ENCODE peak calls at places on chromosomes 11 and 22, in eight cellular contexts. E, A, X, U, S, M, H and K are unnamed samples.

GRCh38 chr22:18057568-18058209 is 20.1 kb upstream of the PEX26 start:
- DNase-seq in E (peak), A (peak), X (peak), U (peak), S (peak), M (no peak), H (no peak), K (peak)

GRCh38 chr11:96388891-96389603 is 665 bp downstream of the CCDC82 start:
- DNase-seq in E (no peak), A (no peak), X (no peak), U (peak), S (no peak), M (no peak), H (peak), K (no peak)

GRCh38 chr22:22745225-22746060 is 101.0 kb downstream of the GGTLC2 start:
- DNase-seq in E (peak), A (peak), X (no peak), U (peak), S (peak), M (no peak), H (no peak), K (no peak)

GRCh38 chr11:120432056-120433018 is 79.2 kb upstream of the GRIK4 start:
- DNase-seq in E (peak), A (peak), X (peak), U (peak), S (no peak), M (no peak), H (no peak), K (peak)

GRCh38 chr11:86370922-86371614 is 3.6 kb upstream of the CCDC81 start:
- DNase-seq in E (peak), A (peak), X (no peak), U (no peak), S (no peak), M (no peak), H (no peak), K (peak)

GRCh38 chr11:119258180-119258579 is 52.0 kb downstream of the CBL start:
- DNase-seq in E (no peak), A (no peak), X (no peak), U (no peak), S (no peak), M (peak), H (no peak), K (no peak)

GRCh38 chr11:7573558-7574296 is 59.9 kb downstream of the PPFIBP2 start:
- DNase-seq in E (no peak), A (no peak), X (no peak), U (no peak), S (peak), M (no peak), H (no peak), K (no peak)

GRCh38 chr11:24386551-24387404 is 110.1 kb upstream of the LUZP2 start:
- DNase-seq in E (peak), A (peak), X (no peak), U (no peak), S (no peak), M (no peak), H (peak), K (no peak)

GRCh38 chr22:19764050-19764593 is 3.5 kb downstream of the TBX1 start:
- DNase-seq in E (no peak), A (no peak), X (no peak), U (no peak), S (no peak), M (no peak), H (no peak), K (no peak)

GRCh38 chr22:20989323-20990138 is 7.4 kb downstream of the LZTR1 start:
- DNase-seq in E (no peak), A (no peak), X (no peak), U (no peak), S (no peak), M (no peak), H (no peak), K (no peak)

GRCh38 chr11:24661313-24661712 is 164.5 kb downstream of the LUZP2 start:
- DNase-seq in E (no peak), A (no peak), X (no peak), U (no peak), S (no peak), M (no peak), H (no peak), K (no peak)

GRCh38 chr11:131894615-131895544 is 524.5 kb downstream of the NTM start:
- DNase-seq in E (no peak), A (no peak), X (no peak), U (no peak), S (no peak), M (no peak), H (peak), K (no peak)

GRCh38 chr22:24506802-24507438 is 11.8 kb downstream of the UPB1 start:
- DNase-seq in E (peak), A (peak), X (no peak), U (peak), S (no peak), M (no peak), H (no peak), K (no peak)

GRCh38 chr11:31355131-31355530 is 14.4 kb downstream of the DCDC1 start:
- DNase-seq in E (peak), A (no peak), X (no peak), U (no peak), S (no peak), M (no peak), H (no peak), K (no peak)

GRCh38 chr11:130449996-130450419 is 1.6 kb downstream of the ADAMTS15 start:
- DNase-seq in E (peak), A (no peak), X (peak), U (no peak), S (peak), M (no peak), H (peak), K (no peak)

GRCh38 chr22:45972868-45973212 is 4.1 kb downstream of the WNT7B start:
- DNase-seq in E (no peak), A (no peak), X (no peak), U (no peak), S (no peak), M (no peak), H (no peak), K (no peak)

GRCh38 chr11:38990139-38990538 is 2392.1 kb upstream of the RAG2 start:
- DNase-seq in E (no peak), A (no peak), X (no peak), U (no peak), S (no peak), M (no peak), H (no peak), K (no peak)

GRCh38 chr11:3380706-3381570 is 2.0 kb upstream of the ZNF195 start:
- DNase-seq in E (peak), A (no peak), X (no peak), U (no peak), S (no peak), M (no peak), H (peak), K (no peak)

GRCh38 chr22:24937114-24937513 is 9.4 kb downstream of the LHFPL7 start:
- DNase-seq in E (peak), A (peak), X (no peak), U (no peak), S (no peak), M (no peak), H (peak), K (no peak)

GRCh38 chr11:75286826-75287465 is 46.4 kb downstream of the TPBGL start:
- DNase-seq in E (peak), A (no peak), X (no peak), U (no peak), S (no peak), M (no peak), H (no peak), K (no peak)

GRCh38 chr11:1481861-1482441 is 4.6 kb downstream of the MOB2 start:
- DNase-seq in E (no peak), A (no peak), X (no peak), U (no peak), S (no peak), M (no peak), H (no peak), K (no peak)

GRCh38 chr22:17368144-17368726 is 1.0 kb upstream of the CECR2 start:
- DNase-seq in E (no peak), A (no peak), X (no peak), U (no peak), S (no peak), M (no peak), H (no peak), K (no peak)

DNA sequence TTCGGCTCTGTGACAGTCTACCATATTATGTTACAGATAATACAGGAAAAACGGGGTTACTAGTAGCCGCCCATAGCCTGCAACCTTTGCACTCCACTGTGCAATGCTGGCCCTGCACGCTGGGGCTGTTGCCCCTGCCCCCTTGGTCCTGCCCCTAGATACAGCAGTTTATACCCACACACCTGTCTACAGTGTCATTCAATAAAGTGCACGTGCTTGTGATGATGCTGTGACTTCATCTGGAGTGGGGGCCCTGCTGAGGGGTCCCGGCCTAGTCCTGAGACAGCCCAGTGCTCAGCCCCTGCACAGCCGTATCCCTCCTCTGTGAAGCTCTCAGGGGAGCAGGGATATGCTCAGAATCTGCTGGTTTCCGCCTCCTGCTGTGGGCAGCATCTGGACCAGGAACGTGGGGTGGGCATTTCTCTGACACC is 1.2 kb downstream of the IFITM1 start:
- DNase-seq in E (no peak), A (no peak), X (no peak), U (no peak), S (peak), M (no peak), H (no peak), K (no peak)
- H3K4me3 ChIP-seq in E (peak), A (peak), X (peak), U (no peak), S (peak), M (peak), H (peak), K (peak)

GRCh38 chr22:27372364-27372763 is 429.2 kb downstream of the MN1 start:
- DNase-seq in E (no peak), A (no peak), X (no peak), U (no peak), S (no peak), M (no peak), H (no peak), K (no peak)

GRCh38 chr22:27370281-27370680 is 431.3 kb downstream of the MN1 start:
- DNase-seq in E (peak), A (no peak), X (no peak), U (no peak), S (no peak), M (no peak), H (no peak), K (no peak)

GRCh38 chr22:27377501-27377900 is 424.1 kb downstream of the MN1 start:
- DNase-seq in E (no peak), A (peak), X (no peak), U (no peak), S (no peak), M (no peak), H (no peak), K (no peak)

GRCh38 chr22:27370987-27371386 is 430.6 kb downstream of the MN1 start:
- DNase-seq in E (no peak), A (no peak), X (no peak), U (no peak), S (no peak), M (no peak), H (no peak), K (no peak)

DNA sequence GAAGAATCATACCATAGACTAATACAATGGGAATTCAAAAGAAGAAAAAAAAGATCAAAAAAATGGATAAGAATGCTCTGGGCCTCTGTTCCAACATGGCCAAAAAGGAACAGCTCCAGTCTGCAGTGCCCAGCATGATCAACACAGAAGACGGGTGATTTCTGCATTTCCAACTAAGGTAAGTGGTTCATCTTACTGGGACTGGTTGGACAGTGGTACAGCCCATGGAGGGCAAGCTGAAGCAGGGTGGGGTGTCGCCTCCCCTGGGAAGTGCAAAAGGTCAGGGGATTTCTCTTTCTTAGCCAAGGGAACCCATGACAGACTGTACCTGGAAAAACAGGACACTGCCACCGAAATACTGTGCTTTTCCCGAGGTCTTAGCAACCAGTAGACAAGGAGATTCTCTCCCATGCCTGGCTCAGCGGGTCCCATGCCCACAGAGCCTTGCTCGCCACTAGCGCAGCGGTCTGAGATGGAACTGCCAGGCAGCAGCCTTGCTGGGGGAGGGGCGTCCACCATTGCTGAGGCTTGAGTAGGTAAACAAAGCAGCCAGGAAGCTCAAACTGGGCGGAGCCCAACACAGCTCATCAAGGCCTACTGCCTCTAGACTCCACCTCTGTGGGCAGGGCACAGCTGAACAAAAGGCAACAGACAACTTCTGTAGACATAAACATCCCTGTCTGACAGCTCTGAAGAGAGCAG is 428.4 kb downstream of the MN1 start:
- DNase-seq in E (no peak), A (no peak), X (no peak), U (no peak), S (peak), M (no peak), H (peak), K (no peak)
- H3K4me3 ChIP-seq in E (no peak), A (no peak), X (no peak), U (no peak), S (no peak), M (no peak), H (no peak), K (no peak)

DNA sequence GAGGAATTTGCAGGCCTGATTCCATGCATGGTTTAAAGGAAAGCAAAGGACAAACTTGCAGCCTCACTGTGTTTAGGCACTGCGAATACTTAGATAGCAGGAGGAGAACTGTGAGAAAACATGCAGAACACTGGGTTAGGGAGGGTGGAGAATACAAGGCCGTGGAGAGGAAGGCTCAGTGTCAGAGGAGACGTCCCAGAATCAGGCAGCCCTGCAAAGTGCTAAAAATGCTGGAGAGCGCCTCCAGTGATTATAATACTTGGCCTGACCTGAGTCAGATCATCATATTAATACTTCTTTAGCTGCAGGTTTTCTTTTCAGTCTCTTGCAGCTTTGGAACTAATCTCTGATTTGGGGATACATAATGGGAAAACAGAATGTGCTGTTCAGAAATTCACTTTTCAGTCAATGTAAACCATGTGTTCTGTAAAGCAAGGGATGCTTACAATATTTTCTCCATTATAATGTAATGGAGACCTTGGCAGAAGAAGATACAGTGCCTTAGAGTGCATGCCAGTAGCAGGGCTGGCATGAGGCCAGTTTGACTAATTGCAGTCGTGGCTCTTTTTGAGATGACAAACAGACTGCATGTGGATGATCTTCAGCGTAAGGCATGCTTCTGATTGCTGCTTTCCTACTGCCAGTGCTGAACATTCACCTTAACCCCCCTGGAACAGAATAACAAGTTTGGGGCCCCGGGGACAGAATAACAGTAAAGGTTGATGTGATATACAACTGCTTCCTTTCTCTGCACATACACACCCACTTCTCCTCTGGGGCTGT is 16.8 kb downstream of the EXT2 start:
- DNase-seq in E (peak), A (peak), X (no peak), U (no peak), S (no peak), M (no peak), H (no peak), K (no peak)
- H3K4me3 ChIP-seq in E (no peak), A (no peak), X (no peak), U (no peak), S (no peak), M (no peak), H (no peak), K (no peak)

GRCh38 chr11:125264091-125265022 is 99.8 kb downstream of the PKNOX2 start:
- DNase-seq in E (no peak), A (no peak), X (no peak), U (no peak), S (no peak), M (no peak), H (no peak), K (no peak)

GRCh38 chr11:125262194-125262824 is 97.8 kb downstream of the PKNOX2 start:
- DNase-seq in E (no peak), A (no peak), X (no peak), U (no peak), S (no peak), M (no peak), H (peak), K (no peak)

GRCh38 chr11:125262825-125263218 is 98.3 kb downstream of the PKNOX2 start:
- DNase-seq in E (peak), A (no peak), X (no peak), U (no peak), S (no peak), M (no peak), H (peak), K (no peak)

GRCh38 chr11:125261471-125262087 is 97.0 kb downstream of the PKNOX2 start:
- DNase-seq in E (no peak), A (no peak), X (no peak), U (no peak), S (no peak), M (no peak), H (no peak), K (no peak)

GRCh38 chr11:125263268-125263790 is 98.8 kb downstream of the PKNOX2 start:
- DNase-seq in E (peak), A (peak), X (peak), U (no peak), S (peak), M (no peak), H (peak), K (peak)
- H3K4me3 ChIP-seq in E (no peak), A (no peak), X (no peak), U (no peak), S (no peak), M (no peak), H (no peak), K (no peak)

DNA sequence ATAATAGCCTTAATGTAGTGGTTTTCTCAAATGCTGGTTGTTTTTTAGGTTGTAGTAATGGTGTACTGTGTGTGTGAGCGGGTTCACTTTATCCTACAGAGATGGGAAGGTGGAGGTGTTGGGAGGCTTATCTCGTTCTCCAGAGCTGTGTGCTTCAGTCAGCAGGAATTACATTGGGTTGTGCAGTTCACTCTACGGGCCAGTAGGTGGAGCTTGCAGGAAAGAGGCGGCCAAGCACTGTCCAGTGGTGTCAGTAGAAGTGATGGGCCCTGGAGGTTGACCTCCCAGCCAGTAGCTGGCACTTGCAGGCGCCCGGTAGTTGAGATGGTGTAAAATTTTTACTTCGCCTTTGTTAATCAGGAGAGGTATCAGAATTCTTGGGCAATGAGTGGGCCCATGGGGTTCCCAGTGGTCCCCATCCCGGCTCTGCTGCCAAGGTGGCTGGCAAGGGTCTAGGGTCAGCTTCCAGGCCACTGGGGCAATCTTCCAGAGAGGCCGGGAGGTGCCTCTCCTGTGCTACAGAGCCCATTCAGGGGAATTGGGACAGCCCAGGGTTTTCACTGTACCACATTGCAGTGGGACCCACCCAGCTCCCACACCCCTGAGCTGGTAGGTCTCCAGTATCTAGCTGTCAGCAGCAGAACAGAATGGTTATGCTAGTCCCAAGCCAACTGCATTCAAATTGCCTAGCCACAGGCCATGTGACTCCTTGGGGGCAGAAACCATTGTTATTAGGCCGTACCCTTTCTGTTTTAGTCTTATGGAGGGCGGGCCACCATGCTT is 43.8 kb downstream of the BIRC2 start:
- DNase-seq in E (peak), A (peak), X (peak), U (peak), S (peak), M (peak), H (peak), K (peak)
- H3K4me3 ChIP-seq in E (no peak), A (no peak), X (no peak), U (no peak), S (no peak), M (no peak), H (no peak), K (no peak)